ENCODE peak calls at places on chromosomes 3 and 15, in four cellular contexts. Q, F, I and A are unnamed samples.
A peak's percentile ranks its signal among the peaks of the same experiment; 100 is the strongest.

GRCh38 chr3:121473001-121473400 is 72.8 kb downstream of the POLQ start:
- DNase-seq in Q (no peak), F (no peak), I (no peak), A (no peak)

GRCh38 chr15:92020765-92021164 is 167.3 kb downstream of the SLCO3A1 start:
- DNase-seq in Q (no peak), F (no peak), I (no peak), A (peak; percentile 79)

GRCh38 chr3:192408007-192408655 is 319.2 kb downstream of the FGF12 start:
- DNase-seq in Q (no peak), F (no peak), I (no peak), A (peak; percentile 48)

GRCh38 chr15:91855684-91856553 is 2.4 kb downstream of the SLCO3A1 start:
- DNase-seq in Q (no peak), F (no peak), I (no peak), A (peak; percentile 35)

GRCh38 chr3:56929809-56930615 is 128.3 kb upstream of the ARHGEF3 start:
- DNase-seq in Q (no peak), F (no peak), I (no peak), A (no peak)

GRCh38 chr3:178078933-178079332 is 457.3 kb upstream of the KCNMB2 start:
- DNase-seq in Q (no peak), F (no peak), I (no peak), A (peak; percentile 93)

GRCh38 chr15:49808341-49808740 is 187.5 kb downstream of the DTWD1 start:
- DNase-seq in Q (no peak), F (no peak), I (no peak), A (no peak)

GRCh38 chr3:39524107-39524506 is 56.6 kb downstream of the MOBP start:
- DNase-seq in Q (no peak), F (no peak), I (no peak), A (no peak)

GRCh38 chr3:15982243-15982642 is 184.5 kb upstream of the ANKRD28 start:
- DNase-seq in Q (no peak), F (no peak), I (no peak), A (no peak)